ENCODE peak calls at places on chromosomes 13 and 19, in seven cellular contexts. One of them, this sample, is unnamed.

GRCh38 chr13:114140131-114140908 is 7.9 kb upstream of the RASA3 start:
- DNase-seq in nucleus accumbens: no peak
- DNase-seq in activated CD4-positive, CD25-positive, alpha-beta regulatory T cell treated with anti-CD3 and anti-CD28 coated beads, Interleukin-2, amount 50 U/mL, for 16 hours: no peak
- DNase-seq in fibroblast of pulmonary artery: no peak
- DNase-seq in midbrain: no peak
- DNase-seq in occipital lobe: no peak
- DNase-seq in amygdala: no peak
- DNase-seq in this sample: no peak

GRCh38 chr19:8321760-8322637 is 703 bp downstream of the RPS28 start:
- DNase-seq in nucleus accumbens: no peak
- DNase-seq in activated CD4-positive, CD25-positive, alpha-beta regulatory T cell treated with anti-CD3 and anti-CD28 coated beads, Interleukin-2, amount 50 U/mL, for 16 hours: no peak
- DNase-seq in fibroblast of pulmonary artery: no peak
- DNase-seq in midbrain: no peak
- DNase-seq in occipital lobe: peak
- DNase-seq in amygdala: no peak
- DNase-seq in this sample: no peak

GRCh38 chr19:48635263-48635965 is 1.8 kb downstream of the DBP start:
- DNase-seq in nucleus accumbens: no peak
- DNase-seq in activated CD4-positive, CD25-positive, alpha-beta regulatory T cell treated with anti-CD3 and anti-CD28 coated beads, Interleukin-2, amount 50 U/mL, for 16 hours: peak
- DNase-seq in fibroblast of pulmonary artery: peak
- DNase-seq in midbrain: peak
- DNase-seq in occipital lobe: peak
- DNase-seq in amygdala: no peak
- DNase-seq in this sample: no peak

GRCh38 chr13:92994056-92994455 is 232.6 kb upstream of the GPC6 start:
- DNase-seq in nucleus accumbens: no peak
- DNase-seq in activated CD4-positive, CD25-positive, alpha-beta regulatory T cell treated with anti-CD3 and anti-CD28 coated beads, Interleukin-2, amount 50 U/mL, for 16 hours: no peak
- DNase-seq in fibroblast of pulmonary artery: peak
- DNase-seq in midbrain: no peak
- DNase-seq in occipital lobe: no peak
- DNase-seq in amygdala: no peak
- DNase-seq in this sample: peak

GRCh38 chr13:89486721-89487120 is 1815.5 kb downstream of the SLITRK5 start:
- DNase-seq in nucleus accumbens: no peak
- DNase-seq in activated CD4-positive, CD25-positive, alpha-beta regulatory T cell treated with anti-CD3 and anti-CD28 coated beads, Interleukin-2, amount 50 U/mL, for 16 hours: no peak
- DNase-seq in fibroblast of pulmonary artery: no peak
- DNase-seq in midbrain: no peak
- DNase-seq in occipital lobe: no peak
- DNase-seq in amygdala: no peak
- DNase-seq in this sample: no peak

GRCh38 chr13:28489536-28489935 is 5.4 kb downstream of the FLT1 start:
- DNase-seq in nucleus accumbens: no peak
- DNase-seq in activated CD4-positive, CD25-positive, alpha-beta regulatory T cell treated with anti-CD3 and anti-CD28 coated beads, Interleukin-2, amount 50 U/mL, for 16 hours: no peak
- DNase-seq in fibroblast of pulmonary artery: peak
- DNase-seq in midbrain: no peak
- DNase-seq in occipital lobe: no peak
- DNase-seq in amygdala: no peak
- DNase-seq in this sample: peak

GRCh38 chr19:10226376-10227214 is 4.5 kb downstream of the S1PR2 start:
- DNase-seq in nucleus accumbens: no peak
- DNase-seq in activated CD4-positive, CD25-positive, alpha-beta regulatory T cell treated with anti-CD3 and anti-CD28 coated beads, Interleukin-2, amount 50 U/mL, for 16 hours: no peak
- DNase-seq in fibroblast of pulmonary artery: peak
- DNase-seq in midbrain: no peak
- DNase-seq in occipital lobe: no peak
- DNase-seq in amygdala: no peak
- DNase-seq in this sample: no peak

GRCh38 chr19:39014037-39014436 is 18.3 kb downstream of the FBXO27 start:
- DNase-seq in nucleus accumbens: no peak
- DNase-seq in activated CD4-positive, CD25-positive, alpha-beta regulatory T cell treated with anti-CD3 and anti-CD28 coated beads, Interleukin-2, amount 50 U/mL, for 16 hours: no peak
- DNase-seq in fibroblast of pulmonary artery: no peak
- DNase-seq in midbrain: no peak
- DNase-seq in occipital lobe: no peak
- DNase-seq in amygdala: no peak
- DNase-seq in this sample: no peak

GRCh38 chr13:49303533-49304252 is 56.0 kb downstream of the CDADC1 start:
- DNase-seq in nucleus accumbens: peak
- DNase-seq in activated CD4-positive, CD25-positive, alpha-beta regulatory T cell treated with anti-CD3 and anti-CD28 coated beads, Interleukin-2, amount 50 U/mL, for 16 hours: no peak
- DNase-seq in fibroblast of pulmonary artery: no peak
- DNase-seq in midbrain: peak
- DNase-seq in occipital lobe: peak
- DNase-seq in amygdala: no peak
- DNase-seq in this sample: no peak

GRCh38 chr19:4717191-4717965 is 6.3 kb downstream of the DPP9 start:
- DNase-seq in nucleus accumbens: no peak
- DNase-seq in activated CD4-positive, CD25-positive, alpha-beta regulatory T cell treated with anti-CD3 and anti-CD28 coated beads, Interleukin-2, amount 50 U/mL, for 16 hours: no peak
- DNase-seq in fibroblast of pulmonary artery: peak
- DNase-seq in midbrain: peak
- DNase-seq in occipital lobe: no peak
- DNase-seq in amygdala: no peak
- DNase-seq in this sample: peak

GRCh38 chr19:43525836-43526771 is 897 bp downstream of the ETHE1 start:
- DNase-seq in nucleus accumbens: no peak
- DNase-seq in activated CD4-positive, CD25-positive, alpha-beta regulatory T cell treated with anti-CD3 and anti-CD28 coated beads, Interleukin-2, amount 50 U/mL, for 16 hours: no peak
- DNase-seq in fibroblast of pulmonary artery: no peak
- DNase-seq in midbrain: no peak
- DNase-seq in occipital lobe: no peak
- DNase-seq in amygdala: no peak
- DNase-seq in this sample: no peak

GRCh38 chr13:43297967-43298366 is 274.6 kb downstream of the DNAJC15 start:
- DNase-seq in nucleus accumbens: no peak
- DNase-seq in activated CD4-positive, CD25-positive, alpha-beta regulatory T cell treated with anti-CD3 and anti-CD28 coated beads, Interleukin-2, amount 50 U/mL, for 16 hours: no peak
- DNase-seq in fibroblast of pulmonary artery: no peak
- DNase-seq in midbrain: no peak
- DNase-seq in occipital lobe: no peak
- DNase-seq in amygdala: no peak
- DNase-seq in this sample: no peak

GRCh38 chr13:94708031-94708571 is 4.2 kb downstream of the SOX21 start:
- DNase-seq in nucleus accumbens: peak
- DNase-seq in activated CD4-positive, CD25-positive, alpha-beta regulatory T cell treated with anti-CD3 and anti-CD28 coated beads, Interleukin-2, amount 50 U/mL, for 16 hours: no peak
- DNase-seq in fibroblast of pulmonary artery: no peak
- DNase-seq in midbrain: peak
- DNase-seq in occipital lobe: peak
- DNase-seq in amygdala: peak
- DNase-seq in this sample: no peak

GRCh38 chr13:108155185-108156106 is 59.9 kb downstream of the LIG4 start:
- DNase-seq in nucleus accumbens: no peak
- DNase-seq in activated CD4-positive, CD25-positive, alpha-beta regulatory T cell treated with anti-CD3 and anti-CD28 coated beads, Interleukin-2, amount 50 U/mL, for 16 hours: peak
- DNase-seq in fibroblast of pulmonary artery: peak
- DNase-seq in midbrain: peak
- DNase-seq in occipital lobe: peak
- DNase-seq in amygdala: no peak
- DNase-seq in this sample: peak

GRCh38 chr13:113981611-113982295 is 7.9 kb upstream of the C13orf46 start:
- DNase-seq in nucleus accumbens: no peak
- DNase-seq in activated CD4-positive, CD25-positive, alpha-beta regulatory T cell treated with anti-CD3 and anti-CD28 coated beads, Interleukin-2, amount 50 U/mL, for 16 hours: no peak
- DNase-seq in fibroblast of pulmonary artery: no peak
- DNase-seq in midbrain: no peak
- DNase-seq in occipital lobe: no peak
- DNase-seq in amygdala: no peak
- DNase-seq in this sample: no peak

GRCh38 chr13:65843314-65843731 is 1386.8 kb downstream of the PCDH9 start:
- DNase-seq in nucleus accumbens: no peak
- DNase-seq in activated CD4-positive, CD25-positive, alpha-beta regulatory T cell treated with anti-CD3 and anti-CD28 coated beads, Interleukin-2, amount 50 U/mL, for 16 hours: no peak
- DNase-seq in fibroblast of pulmonary artery: no peak
- DNase-seq in midbrain: no peak
- DNase-seq in occipital lobe: no peak
- DNase-seq in amygdala: no peak
- DNase-seq in this sample: no peak

GRCh38 chr19:31883299-31883990 is 462.0 kb upstream of the ZNF507 start:
- DNase-seq in nucleus accumbens: no peak
- DNase-seq in activated CD4-positive, CD25-positive, alpha-beta regulatory T cell treated with anti-CD3 and anti-CD28 coated beads, Interleukin-2, amount 50 U/mL, for 16 hours: no peak
- DNase-seq in fibroblast of pulmonary artery: no peak
- DNase-seq in midbrain: no peak
- DNase-seq in occipital lobe: no peak
- DNase-seq in amygdala: no peak
- DNase-seq in this sample: no peak